ENCODE peak calls at places on chromosomes 7 and 10, in five cellular contexts. E is HCT116, P is GM12878, K is K562, A is HepG2. S is an unnamed sample.

GRCh38 chr10:34181545-34182300 is 633.4 kb downstream of the PARD3 start:
- DNase-seq in E (no peak), K (no peak), A (no peak), P (no peak), S (no peak)

GRCh38 chr7:40833541-40834234 is 698.9 kb downstream of the SUGCT start:
- DNase-seq in K (no peak), P (no peak), A (no peak), E (no peak), S (no peak)

GRCh38 chr7:45177801-45178200 is 20.2 kb downstream of the RAMP3 start:
- DNase-seq in P (no peak), A (no peak), K (no peak), E (no peak), S (no peak)

GRCh38 chr7:27225005-27225934 is 17.3 kb upstream of the EVX1 start:
- DNase-seq in E (no peak), A (no peak), K (no peak), P (no peak), S (no peak)

GRCh38 chr7:38411404-38411803 is 138.0 kb upstream of the TARP start:
- DNase-seq in A (peak; percentile 28), P (no peak), E (peak; percentile 21), K (no peak), S (no peak)

GRCh38 chr10:48620719-48621118 is 15.8 kb upstream of the ARHGAP22 start:
- DNase-seq in P (no peak), K (no peak), A (no peak), E (no peak), S (no peak)

GRCh38 chr10:11345224-11346054 is 266.0 kb downstream of the USP6NL start:
- DNase-seq in A (peak; percentile 4), K (no peak), P (peak; percentile 27), E (peak; percentile 61), S (no peak)

GRCh38 chr10:130507461-130507860 is 371.3 kb downstream of the GLRX3 start:
- DNase-seq in A (no peak), E (no peak), P (no peak), K (no peak), S (no peak)

GRCh38 chr10:83522456-83522855 is 616.9 kb upstream of the GHITM start:
- DNase-seq in P (no peak), A (no peak), K (no peak), E (no peak), S (no peak)

GRCh38 chr7:36972140-36972518 is 247.8 kb upstream of the AOAH start:
- DNase-seq in E (no peak), K (no peak), A (peak; percentile 97), P (no peak), S (no peak)

GRCh38 chr10:101749033-101749432 is 26.9 kb downstream of the FGF8 start:
- DNase-seq in E (peak; percentile 10), P (no peak), A (no peak), K (peak; percentile 34), S (peak; percentile 32)

GRCh38 chr7:371119-371778 is 81.3 kb downstream of the FOXL3 start:
- DNase-seq in E (no peak), K (no peak), P (no peak), A (peak; percentile 90), S (no peak)

GRCh38 chr7:39453743-39454355 is 112.4 kb upstream of the YAE1 start:
- DNase-seq in P (peak; percentile 23), E (peak; percentile 48), K (peak; percentile 51), A (peak; percentile 44), S (no peak)

GRCh38 chr7:1081931-1082401 is 5.9 kb upstream of the GPER1 start:
- DNase-seq in A (no peak), E (no peak), K (no peak), P (no peak), S (no peak)

GRCh38 chr10:96073722-96074121 is 30.3 kb downstream of the CCNJ start:
- DNase-seq in A (no peak), P (no peak), E (peak; percentile 3), K (peak; percentile 25), S (no peak)

GRCh38 chr10:15426115-15426514 is 55.0 kb upstream of the FAM171A1 start:
- DNase-seq in E (no peak), K (no peak), P (no peak), A (no peak), S (no peak)

GRCh38 chr10:71244638-71245419 is 32.5 kb downstream of the UNC5B start:
- DNase-seq in P (no peak), A (no peak), K (no peak), E (no peak), S (no peak)

GRCh38 chr10:68027429-68027828 is 47.7 kb downstream of the HERC4 start:
- DNase-seq in K (no peak), E (no peak), P (no peak), A (no peak), S (no peak)

DNA sequence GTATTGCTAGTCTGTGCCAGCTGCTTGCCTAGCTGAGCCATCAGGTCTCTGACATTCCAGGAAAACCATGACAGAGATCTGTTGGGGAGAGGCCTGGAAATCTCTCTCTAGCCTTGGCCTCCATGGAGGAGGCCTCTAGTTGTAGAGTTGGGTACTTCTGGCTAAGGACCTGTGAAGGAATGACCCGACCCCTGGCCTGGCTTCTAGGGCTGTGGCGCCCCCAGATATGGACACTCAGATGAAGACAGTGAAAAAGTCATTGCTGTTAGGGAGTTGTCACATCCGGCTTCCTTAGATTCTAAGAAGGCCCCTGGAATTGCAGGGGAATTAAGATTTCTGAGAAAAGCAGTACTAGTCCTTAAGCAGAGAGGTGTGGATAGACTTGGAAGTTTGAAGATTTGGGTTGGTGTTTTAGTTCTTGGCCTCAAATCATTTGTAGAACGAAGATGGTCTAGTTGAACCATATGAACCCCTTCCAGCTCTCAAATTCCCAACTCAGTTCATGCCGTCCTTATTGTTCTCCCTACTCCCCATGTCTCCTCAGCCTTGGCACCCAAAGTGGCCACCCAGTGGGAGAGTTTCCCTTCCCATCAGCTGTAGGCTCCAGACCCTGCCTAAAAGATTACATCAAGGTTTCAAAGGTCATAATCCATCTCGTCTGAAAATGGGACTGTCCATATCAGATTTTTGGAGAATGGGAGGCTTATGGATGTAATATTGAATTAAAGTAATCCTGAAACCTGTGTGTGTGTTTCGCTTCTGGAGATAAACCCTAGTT is 7.0 kb downstream of the HHEX start:
- DNase-seq in K (peak; percentile 25), E (no peak), A (peak; percentile 62), P (no peak), S (no peak)
- TF ChIP-seq JUND in K (no peak), E (no peak), A (no peak), P (no peak), S (no peak)

GRCh38 chr7:120869700-120870099 is 11.8 kb upstream of the TSPAN12 start:
- DNase-seq in P (no peak), K (no peak), E (no peak), A (no peak), S (no peak)
- TF ChIP-seq JUND in P (no peak), K (no peak), E (no peak), A (no peak), S (no peak)

DNA sequence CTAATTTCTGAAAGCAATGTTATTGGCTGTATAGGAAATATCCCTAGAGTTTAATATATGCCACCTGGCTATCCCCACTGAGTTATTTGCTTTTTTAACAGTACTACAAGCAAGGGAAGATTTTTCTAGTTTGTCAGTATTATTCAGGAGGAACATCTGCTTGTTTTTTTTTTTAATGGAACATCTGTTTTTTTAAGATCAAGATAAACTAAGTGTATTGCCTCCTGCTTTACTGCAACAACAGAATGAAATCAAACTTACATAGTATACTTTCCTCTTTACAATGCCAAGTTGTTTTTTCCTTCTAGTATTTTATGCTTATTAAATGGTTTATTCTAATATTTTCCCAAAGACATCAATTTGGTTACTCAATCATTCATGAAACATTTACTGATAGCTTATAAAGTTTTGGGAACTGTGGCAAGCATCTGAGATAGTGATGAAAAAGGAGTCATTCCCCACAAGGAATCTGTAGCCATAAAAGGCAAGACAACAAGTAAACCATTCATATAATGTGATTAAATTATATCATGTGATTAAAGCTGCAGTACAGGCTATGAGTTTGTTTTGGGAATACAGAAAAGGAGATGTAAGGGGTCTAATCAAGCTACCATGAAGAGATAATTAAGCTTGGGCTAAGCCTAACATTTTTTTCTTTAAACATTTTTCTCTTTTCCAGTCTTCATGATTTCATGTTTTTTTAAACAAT is 17.4 kb downstream of the MTPN start:
- DNase-seq in K (no peak), E (no peak), P (no peak), A (no peak), S (no peak)
- TF ChIP-seq JUND in K (no peak), E (no peak), P (no peak), A (no peak), S (no peak)

GRCh38 chr10:97593423-97593822 is 3.9 kb downstream of the C10orf62 start:
- DNase-seq in E (no peak), A (no peak), K (no peak), P (no peak), S (no peak)
- TF ChIP-seq JUND in E (no peak), A (no peak), K (no peak), P (no peak), S (no peak)

DNA sequence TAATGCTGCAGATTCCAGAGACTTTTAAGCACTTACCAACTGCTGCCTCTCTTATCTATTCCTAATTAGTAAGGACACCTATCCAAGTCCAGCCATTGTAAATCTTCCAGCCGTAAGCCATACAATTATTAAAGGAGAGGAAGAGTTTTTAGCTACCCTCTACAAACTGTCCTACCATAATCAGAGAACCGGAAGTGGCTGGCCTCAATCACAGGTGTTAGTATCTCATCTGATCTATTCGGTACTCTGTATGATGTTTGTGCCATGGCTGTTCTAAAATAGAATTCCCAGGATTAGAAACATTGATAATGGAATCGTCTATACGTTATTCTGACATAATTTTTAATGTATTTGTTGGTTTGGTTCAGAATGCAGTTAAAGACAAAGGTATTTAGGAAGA is 102.8 kb downstream of the MICU1 start:
- DNase-seq in K (no peak), P (no peak), E (no peak), A (no peak), S (no peak)
- TF ChIP-seq JUND in K (no peak), P (no peak), E (no peak), A (no peak), S (no peak)

DNA sequence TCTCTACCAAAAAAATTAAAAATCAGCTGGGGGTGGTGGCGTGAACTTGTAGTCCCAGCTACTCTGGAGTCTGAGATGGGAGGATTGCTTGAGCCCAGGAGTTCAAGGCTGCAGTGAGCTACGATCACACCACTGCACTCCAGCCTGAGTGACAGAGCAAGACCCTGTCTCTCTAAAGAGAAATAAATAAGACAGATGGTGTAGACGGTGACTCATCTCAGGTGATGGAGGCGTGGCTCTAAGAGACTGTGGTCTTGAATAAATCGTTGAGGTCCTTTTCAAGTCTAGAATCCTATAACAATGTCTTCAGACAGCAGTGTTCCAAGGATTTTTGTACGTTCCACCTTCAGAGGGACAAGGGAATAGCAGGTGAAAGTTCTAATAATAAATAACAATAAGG is 53.8 kb upstream of the PFKFB3 start:
- DNase-seq in P (no peak), K (no peak), E (no peak), A (no peak), S (no peak)
- TF ChIP-seq JUND in P (no peak), K (peak; percentile 58), E (no peak), A (no peak), S (no peak)

DNA sequence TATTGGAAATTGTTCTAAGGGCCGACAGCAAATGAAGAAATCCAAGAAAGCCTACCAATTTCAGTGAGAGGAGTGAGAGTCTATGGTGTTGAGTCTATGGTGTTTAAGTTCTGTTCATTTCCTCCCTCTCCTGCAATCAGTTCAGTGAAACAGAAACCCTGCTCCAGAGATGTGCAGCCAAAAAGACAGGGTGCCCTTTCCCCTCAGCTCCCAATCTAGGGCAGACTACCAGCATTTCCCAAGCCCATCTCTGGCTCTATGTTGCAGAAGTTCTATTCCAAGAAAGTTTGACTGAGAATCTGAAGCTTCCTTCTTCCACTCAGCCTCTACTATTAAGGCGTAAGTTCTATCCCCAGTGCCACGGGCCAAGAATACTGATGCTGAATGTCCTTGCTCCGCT is 18.5 kb upstream of the ALOX5 start:
- DNase-seq in A (no peak), K (no peak), P (no peak), E (no peak), S (no peak)
- TF ChIP-seq JUND in A (no peak), K (no peak), P (no peak), E (no peak), S (no peak)

S was measured in T47D.